ENCODE peak calls at places on chromosome 14, in seven cellular contexts. L, A, D, S, C, G and V are unnamed samples.

GRCh38 chr14:100530270-100531072 is 56.7 kb downstream of the BEGAIN start:
- DNase-seq in D (no peak), S (no peak), A (no peak), L (no peak), G (peak), C (no peak), V (no peak)

GRCh38 chr14:72715215-72715909 is 178.5 kb downstream of the DPF3 start:
- DNase-seq in L (no peak), S (no peak), A (no peak), C (no peak), D (no peak), G (no peak), V (no peak)

GRCh38 chr14:72679591-72680151 is 214.2 kb downstream of the DPF3 start:
- DNase-seq in D (no peak), C (peak), G (no peak), A (no peak), L (no peak), S (no peak), V (no peak)

GRCh38 chr14:105042813-105043212 is 21.9 kb upstream of the CDCA4 start:
- DNase-seq in C (no peak), G (no peak), L (no peak), S (no peak), A (no peak), D (no peak), V (no peak)

GRCh38 chr14:32559048-32559447 is 229.9 kb downstream of the AKAP6 start:
- DNase-seq in A (no peak), C (no peak), S (no peak), D (no peak), L (no peak), G (no peak), V (no peak)

GRCh38 chr14:61528591-61529021 is 166.7 kb upstream of the HIF1A start:
- DNase-seq in C (no peak), D (no peak), A (no peak), S (no peak), L (peak), G (no peak), V (no peak)

GRCh38 chr14:99734406-99735051 is 50.4 kb downstream of the CYP46A1 start:
- DNase-seq in L (no peak), A (no peak), S (no peak), C (no peak), D (no peak), G (peak), V (no peak)

GRCh38 chr14:58285132-58285531 is 13.2 kb upstream of the ARID4A start:
- DNase-seq in S (no peak), C (no peak), L (no peak), D (no peak), A (no peak), G (no peak), V (no peak)

GRCh38 chr14:68153275-68153674 is 333.7 kb downstream of the RAD51B start:
- DNase-seq in C (no peak), A (no peak), L (no peak), S (no peak), D (no peak), G (no peak), V (no peak)

GRCh38 chr14:37032863-37033262 is 139.5 kb downstream of the SLC25A21 start:
- DNase-seq in D (no peak), G (no peak), S (no peak), L (no peak), C (no peak), A (no peak), V (no peak)

GRCh38 chr14:100403802-100404201 is 80.7 kb downstream of the SLC25A47 start:
- DNase-seq in G (no peak), L (no peak), A (no peak), C (no peak), D (no peak), S (no peak), V (no peak)

GRCh38 chr14:103393687-103394626 is 8.7 kb downstream of the MARK3 start:
- DNase-seq in A (peak), L (no peak), S (no peak), C (peak), D (no peak), G (peak), V (no peak)

GRCh38 chr14:103100281-103101121 is 6.0 kb downstream of the EXOC3L4 start:
- DNase-seq in D (no peak), G (peak), A (no peak), C (no peak), L (no peak), S (no peak), V (no peak)

GRCh38 chr14:50321009-50321660 is 9.0 kb downstream of the DMAC2L start:
- DNase-seq in G (no peak), C (peak), D (no peak), A (peak), S (peak), L (peak), V (peak)

GRCh38 chr14:30673071-30673470 is 51.0 kb downstream of the SCFD1 start:
- DNase-seq in A (no peak), S (no peak), C (no peak), G (no peak), L (no peak), D (no peak), V (no peak)

GRCh38 chr14:101882141-101882935 is 82.0 kb upstream of the DYNC1H1 start:
- DNase-seq in A (no peak), G (no peak), C (no peak), D (no peak), L (no peak), S (no peak), V (no peak)

GRCh38 chr14:96357216-96357615 is 5.9 kb downstream of the ATG2B start:
- DNase-seq in S (no peak), C (no peak), D (no peak), G (no peak), A (no peak), L (no peak), V (no peak)